ENCODE peak calls at places on chromosomes 5 and 9, in eight cellular contexts. X is SJSA1; K is neural progenitor cell; Z is kidney epithelial cell; V is effector memory CD4-positive, alpha-beta T cell; T is AG04449; R is naive thymus-derived CD4-positive, alpha-beta T cell; S is SK-N-SH. M is an unnamed sample.

GRCh38 chr9:98610711-98611110 is 98.0 kb downstream of the GABBR2 start:
- DNase-seq in T (no peak), V (no peak), K (no peak), X (no peak), Z (no peak), S (no peak), R (no peak), M (no peak)

GRCh38 chr9:130343445-130343918 is 77.9 kb downstream of the HMCN2 start:
- DNase-seq in X (no peak), T (no peak), S (peak; percentile 88), Z (no peak), K (peak; percentile 75), R (no peak), V (no peak), M (no peak)

GRCh38 chr9:36748322-36748899 is 175.7 kb downstream of the MELK start:
- DNase-seq in T (no peak), K (peak; percentile 84), S (no peak), X (peak; percentile 10), Z (no peak), R (peak; percentile 12), V (no peak), M (no peak)

GRCh38 chr5:115069087-115069968 is 100.4 kb downstream of the TRIM36 start:
- DNase-seq in R (no peak), S (peak; percentile 7), V (no peak), K (peak; percentile 66), Z (no peak), X (peak; percentile 26), T (peak; percentile 41), M (peak; percentile 15)

GRCh38 chr5:138595396-138595795 is 20.2 kb upstream of the HSPA9 start:
- DNase-seq in S (no peak), X (no peak), V (no peak), K (peak; percentile 50), Z (no peak), R (no peak), T (no peak), M (no peak)

GRCh38 chr5:152556779-152557178 is 151.7 kb upstream of the NMUR2 start:
- DNase-seq in K (no peak), T (no peak), V (no peak), S (no peak), Z (no peak), R (no peak), X (no peak), M (no peak)

GRCh38 chr5:55232985-55233928 is at the start of gene CCNO:
- DNase-seq in R (no peak), V (peak; percentile 26), Z (no peak), S (peak; percentile 81), K (peak; percentile 96), X (peak; percentile 77), T (no peak), M (no peak)

GRCh38 chr9:17018001-17018491 is 116.8 kb upstream of the CNTLN start:
- DNase-seq in S (no peak), X (peak; percentile 56), K (no peak), Z (no peak), T (no peak), V (no peak), R (no peak), M (no peak)

GRCh38 chr5:92017786-92018185 is 634.7 kb upstream of the ARRDC3 start:
- DNase-seq in V (no peak), K (no peak), S (no peak), R (no peak), T (peak; percentile 47), Z (peak; percentile 54), X (peak; percentile 32), M (peak; percentile 12)

GRCh38 chr9:98783518-98784226 is 12.7 kb downstream of the ANKS6 start:
- DNase-seq in S (no peak), T (no peak), K (no peak), Z (no peak), R (no peak), X (no peak), V (no peak), M (no peak)

GRCh38 chr5:114319236-114319635 is 42.6 kb upstream of the KCNN2 start:
- DNase-seq in R (no peak), S (no peak), V (no peak), X (no peak), K (no peak), T (no peak), Z (no peak), M (no peak)

GRCh38 chr5:167814828-167815227 is 476.6 kb upstream of the WWC1 start:
- DNase-seq in T (peak; percentile 99), K (no peak), X (peak; percentile 99), S (no peak), R (no peak), V (no peak), Z (peak; percentile 97), M (peak; percentile 91)

GRCh38 chr5:1881731-1882336 is 891 bp downstream of the IRX4 start:
- DNase-seq in S (no peak), R (no peak), V (no peak), T (no peak), K (peak; percentile 52), X (no peak), Z (no peak), M (no peak)

GRCh38 chr5:152142845-152143469 is 218.3 kb upstream of the GLRA1 start:
- DNase-seq in Z (peak; percentile 10), S (peak; percentile 66), V (peak; percentile 33), X (peak; percentile 41), R (peak; percentile 44), K (peak; percentile 77), T (peak; percentile 2), M (peak; percentile 0)

GRCh38 chr5:149442563-149443182 is 63.6 kb upstream of the IL17B start:
- DNase-seq in X (peak; percentile 82), V (peak; percentile 38), T (no peak), S (peak; percentile 91), Z (no peak), R (peak; percentile 56), K (peak; percentile 70), M (no peak)

GRCh38 chr9:81410201-81410600 is 279.1 kb downstream of the TLE1 start:
- DNase-seq in R (no peak), V (no peak), K (no peak), X (peak; percentile 68), T (peak; percentile 26), Z (peak; percentile 89), S (no peak), M (peak; percentile 73)

DNA sequence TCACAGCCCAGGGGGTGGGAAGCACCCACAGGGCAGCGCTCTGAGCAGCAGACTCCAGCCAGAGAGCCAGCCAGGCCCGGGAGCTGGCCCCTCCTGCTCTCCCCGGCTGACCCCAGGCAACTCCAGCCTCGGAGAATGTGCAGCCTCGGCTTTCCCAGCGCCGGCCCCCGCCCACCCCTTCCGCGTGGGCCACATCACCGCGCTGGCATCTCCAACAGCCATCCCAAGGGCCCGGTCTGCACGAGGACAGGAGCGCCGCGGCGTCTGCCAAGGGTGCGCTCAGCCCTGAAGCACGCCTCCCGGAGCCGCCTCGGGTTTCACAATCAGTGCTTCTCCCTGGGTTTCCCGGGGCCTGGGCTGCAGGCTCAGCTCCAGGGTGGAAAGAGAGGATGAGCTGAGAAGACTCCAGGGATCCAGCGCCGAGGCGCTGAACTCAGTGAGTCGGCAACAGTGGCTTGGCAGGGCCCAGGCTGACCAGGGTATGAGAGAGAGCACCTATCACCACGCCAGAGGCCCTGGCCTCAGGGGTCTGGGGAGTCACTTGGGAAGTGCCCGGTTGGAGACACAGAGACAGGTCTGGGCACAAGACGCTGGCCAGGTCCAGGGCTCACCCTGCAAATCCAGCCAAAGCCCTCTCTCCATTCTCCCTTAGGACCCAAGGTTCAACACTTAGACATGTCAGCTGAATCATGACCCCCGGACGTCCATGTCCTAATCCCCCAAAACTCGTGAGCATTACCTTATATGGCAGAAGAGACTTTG is 79.6 kb downstream of the ADAMTS2 start:
- DNase-seq in X (peak; percentile 42), S (peak; percentile 70), Z (peak; percentile 72), R (no peak), T (peak; percentile 96), K (peak; percentile 51), V (no peak), M (peak; percentile 56)
- H3K4me3 ChIP-seq in X (no peak overlapping the region), S (no peak overlapping the region), Z (no peak overlapping the region), R (no peak overlapping the region), T (peak overlapping the region; percentile 23), K (no peak overlapping the region), V (no peak overlapping the region), M (no peak overlapping the region)

DNA sequence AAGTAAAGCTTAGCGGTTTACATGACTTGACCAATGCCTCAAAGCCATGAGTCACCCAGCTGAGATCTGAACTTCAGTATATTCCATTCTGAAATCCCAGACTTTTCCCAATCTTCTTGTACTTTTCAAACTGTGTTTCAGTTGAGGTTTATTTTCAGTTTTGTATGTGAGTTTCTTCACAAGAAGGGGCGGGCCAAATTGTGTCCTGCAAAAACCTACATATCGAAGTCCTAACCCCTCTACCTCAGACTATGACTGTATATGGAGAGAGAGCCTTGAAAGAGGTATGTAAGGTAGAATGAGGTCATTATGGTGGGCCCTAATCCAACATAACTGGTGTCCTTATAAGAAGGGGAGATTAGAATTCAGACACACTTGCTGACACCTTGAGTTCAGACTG is 665 bp upstream of the TLR4 start:
- DNase-seq in R (no peak), X (peak; percentile 74), V (no peak), K (no peak), Z (peak; percentile 10), S (no peak), T (no peak), M (no peak)
- H3K4me3 ChIP-seq in R (no peak overlapping the region), X (peak overlapping the region; percentile 40), V (no peak overlapping the region), K (no peak overlapping the region), Z (peak overlapping the region; percentile 35), S (peak overlapping the region; percentile 72), T (no peak overlapping the region), M (peak overlapping the region; percentile 51)

DNA sequence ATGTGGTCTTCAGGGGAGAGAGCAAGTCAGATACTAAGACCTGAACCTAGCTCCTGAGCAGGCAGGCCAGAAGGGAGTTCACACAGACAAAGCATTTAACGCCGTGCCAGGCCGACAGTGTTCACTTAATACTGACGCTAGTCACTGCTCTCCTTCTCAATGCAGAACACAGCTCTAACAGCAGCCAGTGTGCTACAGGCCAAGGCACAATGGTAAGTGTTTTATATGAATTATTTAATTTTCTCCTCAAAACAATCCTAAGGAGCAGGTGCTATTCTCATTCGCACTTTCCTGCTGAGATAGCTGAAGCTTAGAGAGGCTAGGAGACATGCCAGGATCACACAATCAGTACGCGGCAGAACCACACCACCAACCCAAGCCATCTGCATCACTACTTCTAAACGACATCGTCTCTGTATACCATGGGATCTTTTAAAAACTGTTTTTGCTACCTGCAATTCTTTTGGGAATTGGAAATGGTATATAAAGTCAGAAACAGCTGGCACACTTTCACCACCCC is 170.6 kb downstream of the SPOCK1 start:
- DNase-seq in T (no peak), X (no peak), Z (no peak), V (no peak), R (no peak), S (no peak), K (no peak), M (no peak)
- H3K4me3 ChIP-seq in T (no peak overlapping the region), X (no peak overlapping the region), Z (no peak overlapping the region), V (no peak overlapping the region), R (no peak overlapping the region), S (no peak overlapping the region), K (no peak overlapping the region), M (no peak overlapping the region)

DNA sequence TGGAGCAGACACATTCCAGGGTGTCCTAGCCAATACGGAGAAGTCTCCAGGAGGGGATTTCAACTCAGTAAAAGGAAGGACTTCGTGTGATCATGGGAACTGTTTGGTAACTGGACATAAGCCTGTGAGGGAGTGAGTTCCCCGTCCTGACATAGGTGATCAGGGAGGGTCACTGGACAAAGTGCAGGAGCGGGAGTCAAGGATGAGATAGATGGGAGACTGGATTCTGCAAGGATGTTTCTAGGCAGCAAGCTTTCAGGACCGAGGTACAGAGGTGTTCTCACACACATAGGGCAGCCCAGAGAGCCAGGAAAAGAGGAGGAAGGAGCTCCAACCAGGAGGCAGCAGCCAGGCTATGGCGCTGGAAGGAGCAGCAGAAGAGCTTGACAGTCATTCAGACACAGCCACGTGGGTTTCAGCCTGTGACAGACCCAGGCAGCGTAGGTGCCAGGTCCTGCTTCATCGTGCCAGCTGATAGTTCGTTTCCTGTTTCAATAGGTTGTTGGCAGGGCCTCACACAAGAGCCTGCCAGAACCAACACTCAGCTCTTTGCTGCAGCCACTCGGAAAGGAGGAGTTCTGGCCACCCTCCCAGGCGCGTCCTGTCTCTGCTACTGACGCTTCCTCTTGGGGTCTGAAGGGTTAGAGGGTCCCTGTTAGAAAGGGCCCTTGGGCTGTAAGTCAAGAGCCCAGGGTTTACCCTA is 84.1 kb downstream of the AMBP start:
- DNase-seq in Z (no peak), S (peak; percentile 59), K (no peak), V (no peak), R (no peak), T (no peak), X (no peak), M (no peak)
- H3K4me3 ChIP-seq in Z (no peak overlapping the region), S (no peak overlapping the region), K (no peak overlapping the region), V (no peak overlapping the region), R (no peak overlapping the region), T (no peak overlapping the region), X (no peak overlapping the region), M (no peak overlapping the region)